ENCODE peak calls at places on chromosomes 1 and 21, in six cellular contexts. T, K, J, E, M and C are unnamed samples.

GRCh38 chr1:26336477-26337205 is 17.3 kb downstream of the CRYBG2 start:
- DNase-seq in T (peak; percentile 99), K (peak; percentile 75), J (peak; percentile 67), E (no peak), M (peak; percentile 91), C (peak; percentile 94)

GRCh38 chr1:172373864-172374263 is 46.6 kb upstream of the C1orf105 start:
- DNase-seq in T (no peak), K (no peak), J (no peak), E (no peak), M (no peak), C (no peak)

GRCh38 chr21:41403331-41403730 is 22.7 kb upstream of the MX1 start:
- DNase-seq in T (no peak), K (no peak), J (no peak), E (no peak), M (no peak), C (no peak)

GRCh38 chr1:154968731-154969130 is 1.8 kb downstream of the SHC1 start:
- DNase-seq in T (no peak), K (no peak), J (no peak), E (no peak), M (peak; percentile 69), C (no peak)

GRCh38 chr1:16111771-16112557 is 38.5 kb upstream of the FAM131C start:
- DNase-seq in T (no peak), K (no peak), J (no peak), E (no peak), M (no peak), C (no peak)

GRCh38 chr1:38431669-38432376 is 385.2 kb upstream of the POU3F1 start:
- DNase-seq in T (no peak), K (no peak), J (no peak), E (no peak), M (no peak), C (no peak)

GRCh38 chr1:168717906-168718891 is 10.8 kb downstream of the DPT start:
- DNase-seq in T (no peak), K (no peak), J (no peak), E (no peak), M (no peak), C (no peak)

GRCh38 chr1:2930971-2931721 is 90.1 kb upstream of the ACTRT2 start:
- DNase-seq in T (no peak), K (no peak), J (no peak), E (no peak), M (no peak), C (no peak)

GRCh38 chr1:50066806-50067205 is 41.9 kb upstream of the ELAVL4 start:
- DNase-seq in T (no peak), K (no peak), J (no peak), E (no peak), M (no peak), C (no peak)

GRCh38 chr21:28393279-28393678 is 599.4 kb downstream of the LTN1 start:
- DNase-seq in T (no peak), K (no peak), J (no peak), E (no peak), M (no peak), C (peak; percentile 89)

GRCh38 chr1:111436726-111437125 is 9.2 kb upstream of the OVGP1 start:
- DNase-seq in T (no peak), K (no peak), J (no peak), E (no peak), M (no peak), C (no peak)
- TF ChIP-seq JUND in T (no peak), K (no peak), J (no peak), E (no peak), M (no peak), C (no peak)

DNA sequence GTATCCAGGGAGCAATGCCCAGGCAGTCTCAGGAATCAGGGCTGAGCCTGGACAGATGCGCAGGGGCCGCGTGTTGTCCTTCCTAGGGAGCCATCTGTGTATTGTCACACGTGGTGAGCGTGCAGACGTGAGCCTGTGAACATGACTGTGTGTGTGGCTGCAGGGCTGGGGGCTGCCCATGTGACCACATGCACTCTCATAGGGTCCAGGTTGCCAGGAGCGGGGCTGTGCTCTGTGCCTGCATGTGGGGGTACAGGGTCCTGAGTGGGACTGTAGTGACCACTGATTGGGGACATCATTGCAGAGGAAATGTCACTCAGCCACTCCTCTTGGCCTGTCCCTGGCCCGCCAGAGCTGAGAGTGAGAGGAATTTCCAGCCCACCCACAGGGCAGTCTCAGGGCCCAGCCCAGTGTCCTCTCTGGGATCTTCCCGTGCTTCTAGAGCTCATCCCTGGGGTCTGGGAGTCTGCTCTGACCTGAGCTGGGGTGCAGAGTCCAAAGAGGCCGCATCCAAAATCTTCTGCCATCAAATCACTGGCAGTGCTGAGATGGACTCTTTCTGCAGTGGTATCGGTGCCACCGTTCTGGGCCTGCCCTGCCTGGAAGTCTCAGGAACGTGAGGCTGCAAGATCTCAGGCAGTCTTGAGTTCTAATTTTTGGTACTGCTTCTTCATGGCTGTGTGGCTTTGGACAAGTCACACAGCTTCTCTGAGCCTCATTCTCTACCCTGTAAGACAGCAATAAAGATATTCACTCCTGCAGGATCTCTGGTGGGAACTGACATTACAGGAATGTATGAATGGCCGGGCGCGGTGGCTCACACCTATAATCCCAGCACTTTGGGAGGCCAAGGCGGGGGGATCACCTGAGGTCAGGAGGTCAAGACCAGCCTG is 100.9 kb upstream of the TARDBP start:
- DNase-seq in T (no peak), K (no peak), J (no peak), E (no peak), M (peak; percentile 88), C (no peak)
- TF ChIP-seq JUND in T (no peak), K (no peak), J (no peak), E (no peak), M (no peak), C (no peak)

DNA sequence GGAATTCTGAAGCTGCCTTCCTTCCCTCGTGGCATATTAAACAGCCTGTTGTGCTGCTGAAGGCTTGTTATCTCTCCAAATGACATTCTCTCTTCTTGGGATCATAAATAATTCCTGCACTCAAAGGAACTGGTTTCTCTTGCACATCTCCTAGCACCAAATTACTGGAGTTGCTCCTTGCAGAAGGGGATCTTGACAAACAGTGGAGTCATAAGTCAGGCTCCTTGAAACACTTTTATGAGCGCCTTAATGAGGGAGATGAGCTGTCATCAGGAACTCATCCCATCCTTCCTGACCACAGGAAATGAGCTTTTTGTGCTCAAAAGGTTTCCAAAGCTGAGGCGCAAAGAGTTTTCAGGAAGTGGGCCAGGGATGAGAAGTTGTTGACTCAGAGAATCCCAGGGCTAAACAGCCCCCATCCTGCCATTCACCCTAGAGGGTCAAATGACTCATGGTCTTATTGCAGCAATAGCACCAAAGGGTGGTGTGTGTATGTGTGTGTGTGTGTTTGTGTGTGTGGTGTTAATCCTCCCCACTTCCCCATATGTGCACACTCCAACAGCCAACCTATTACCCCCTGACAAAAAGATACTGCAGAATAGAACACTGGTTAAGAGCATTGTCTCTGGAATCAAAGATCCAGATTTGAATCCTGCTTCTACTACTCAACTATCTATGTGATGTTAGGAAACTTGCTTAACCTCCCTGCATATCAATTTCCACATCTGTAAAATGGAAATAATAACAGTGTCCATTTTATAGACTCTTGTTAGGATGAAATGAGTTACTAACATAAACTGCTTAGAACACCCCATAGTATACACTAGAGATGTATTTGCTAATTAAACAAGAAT is 2.8 kb upstream of the PHC2 start:
- DNase-seq in T (peak; percentile 31), K (peak; percentile 99), J (no peak), E (no peak), M (no peak), C (no peak)
- TF ChIP-seq JUND in T (peak; percentile 90), K (no peak), J (no peak), E (no peak), M (peak; percentile 98), C (no peak)

GRCh38 chr21:19475525-19475924 is 1071.9 kb upstream of the TMPRSS15 start:
- DNase-seq in T (no peak), K (no peak), J (no peak), E (no peak), M (no peak), C (no peak)
- TF ChIP-seq JUND in T (no peak), K (no peak), J (no peak), E (no peak), M (no peak), C (no peak)

GRCh38 chr1:58331156-58331555 is 215.4 kb downstream of the OMA1 start:
- DNase-seq in T (no peak), K (no peak), J (no peak), E (no peak), M (no peak), C (no peak)
- TF ChIP-seq JUND in T (no peak), K (no peak), J (no peak), E (no peak), M (no peak), C (no peak)